ENCODE peak calls at places on chromosomes 2 and 18, in nine cellular contexts. U, E, G, Q, B, L, S, R and K are unnamed samples.

GRCh38 chr2:10385501-10385900 is 62.6 kb downstream of the ODC1 start:
- DNase-seq in S (peak; percentile 21), U (no peak), G (no peak), E (no peak), Q (no peak), L (no peak), R (no peak), B (no peak), K (no peak)

GRCh38 chr2:149579972-149580882 is 7.3 kb downstream of the MMADHC start:
- DNase-seq in S (peak; percentile 10), B (no peak), Q (no peak), E (no peak), L (no peak), U (no peak), G (no peak), R (no peak), K (no peak)

GRCh38 chr2:8039732-8040131 is 642.1 kb upstream of the ID2 start:
- DNase-seq in G (no peak), E (no peak), Q (no peak), S (no peak), U (no peak), L (no peak), R (no peak), B (no peak), K (no peak)

GRCh38 chr2:178947006-178947405 is 102.9 kb downstream of the CCDC141 start:
- DNase-seq in Q (no peak), B (no peak), R (no peak), E (no peak), L (no peak), G (no peak), U (no peak), S (no peak), K (no peak)

GRCh38 chr2:157830696-157831570 is 45.2 kb downstream of the ACVR1 start:
- DNase-seq in Q (no peak), R (no peak), L (no peak), E (no peak), G (no peak), S (peak; percentile 83), B (no peak), U (no peak), K (no peak)

GRCh38 chr18:76986391-76986790 is 146.2 kb downstream of the MBP start:
- DNase-seq in E (no peak), B (no peak), L (no peak), U (no peak), G (no peak), S (no peak), Q (no peak), R (no peak), K (no peak)

GRCh38 chr2:182300603-182301002 is 126.2 kb downstream of the PDE1A start:
- DNase-seq in L (no peak), E (no peak), U (no peak), G (no peak), Q (no peak), S (no peak), R (no peak), B (no peak), K (no peak)

GRCh38 chr2:235116885-235117492 is 165.2 kb downstream of the SH3BP4 start:
- DNase-seq in U (no peak), E (no peak), B (no peak), Q (no peak), R (no peak), S (peak; percentile 54), L (no peak), G (peak; percentile 28), K (no peak)

GRCh38 chr2:64698668-64699444 is 45.1 kb upstream of the SERTAD2 start:
- DNase-seq in B (no peak), L (no peak), R (no peak), G (no peak), E (no peak), U (no peak), Q (no peak), S (peak; percentile 89), K (no peak)

GRCh38 chr2:75790121-75790520 is 79.4 kb upstream of the GCFC2 start:
- DNase-seq in U (no peak), B (no peak), R (no peak), Q (no peak), G (no peak), S (peak; percentile 6), L (no peak), E (no peak), K (no peak)

GRCh38 chr18:7476386-7476785 is 90.7 kb upstream of the PTPRM start:
- DNase-seq in L (no peak), U (no peak), E (no peak), R (no peak), Q (no peak), B (no peak), G (no peak), S (no peak), K (no peak)

GRCh38 chr2:27627963-27628766 is 647 bp downstream of the CCDC121 start:
- DNase-seq in U (no peak), R (no peak), L (no peak), S (peak; percentile 68), B (no peak), E (no peak), Q (no peak), G (no peak), K (peak; percentile 41)

GRCh38 chr2:108835038-108835437 is 48.5 kb downstream of the CCDC138 start:
- DNase-seq in Q (no peak), B (no peak), R (no peak), L (no peak), U (no peak), G (no peak), E (no peak), S (no peak), K (no peak)

GRCh38 chr2:113105047-113105446 is 22.4 kb upstream of the IL1RN start:
- DNase-seq in R (no peak), B (no peak), U (no peak), S (peak; percentile 50), Q (no peak), G (no peak), E (no peak), L (no peak), K (no peak)

GRCh38 chr2:221289389-221289788 is 282.7 kb downstream of the EPHA4 start:
- DNase-seq in B (no peak), R (no peak), G (no peak), S (no peak), E (no peak), U (no peak), L (no peak), Q (no peak), K (no peak)